ENCODE peak calls at places on chromosomes 12 and 14, in seven cellular contexts. T is osteocyte; F is stimulated activated CD4-positive, alpha-beta T cell treated with anti-CD3 and anti-CD28 coated beads, Interleukin-12 subunit alpha, Interleukin-12 subunit beta, amount 100 ng/mL, for 48 hours; X is natural killer cell treated with Interleukin-12 subunit alpha and Interleukin-12 subunit beta and Interleukin-15 and Interleukin-18, amount 100 ng/mL, for 72 hours; I is AG20443; S is EL; N is A549. A is an unnamed sample.

GRCh38 chr12:45581112-45581511 is 148.4 kb upstream of the ARID2 start:
- DNase-seq in T (no peak), F (no peak), X (no peak), I (no peak), S (no peak), N (no peak), A (no peak)

GRCh38 chr12:81079280-81080076 is 1.6 kb downstream of the ACSS3 start:
- DNase-seq in T (no peak), F (no peak), X (no peak), I (no peak), S (no peak), N (no peak), A (no peak)

GRCh38 chr12:122874081-122874480 is 21.8 kb downstream of the VPS37B start:
- DNase-seq in T (no peak), F (peak; percentile 55), X (no peak), I (peak; percentile 1), S (no peak), N (no peak), A (no peak)

GRCh38 chr12:71945883-71946282 is 7.2 kb downstream of the TPH2 start:
- DNase-seq in T (no peak), F (no peak), X (no peak), I (no peak), S (no peak), N (no peak), A (no peak)

GRCh38 chr12:9180810-9181209 is 27.4 kb downstream of the PZP start:
- DNase-seq in T (no peak), F (no peak), X (no peak), I (no peak), S (no peak), N (no peak), A (no peak)

GRCh38 chr12:67667276-67668073 is 18.9 kb downstream of the DYRK2 start:
- DNase-seq in T (no peak), F (no peak), X (no peak), I (no peak), S (no peak), N (no peak), A (no peak)

GRCh38 chr14:22466520-22466919 is 122.5 kb downstream of the DAD1 start:
- DNase-seq in T (no peak), F (no peak), X (peak; percentile 69), I (no peak), S (peak; percentile 25), N (no peak), A (peak; percentile 12)

GRCh38 chr12:68963456-68963859 is 30.5 kb upstream of the CPM start:
- DNase-seq in T (no peak), F (no peak), X (no peak), I (no peak), S (no peak), N (no peak), A (no peak)

GRCh38 chr14:31045501-31046080 is 19.4 kb upstream of the STRN3 start:
- DNase-seq in T (no peak), F (no peak), X (no peak), I (no peak), S (no peak), N (no peak), A (no peak)

GRCh38 chr14:61461808-61462275 is 140.5 kb downstream of the PRKCH start:
- DNase-seq in T (no peak), F (no peak), X (no peak), I (peak; percentile 72), S (peak; percentile 79), N (peak; percentile 72), A (peak; percentile 60)

GRCh38 chr14:65847065-65847847 is 434.7 kb downstream of the FUT8 start:
- DNase-seq in T (no peak), F (peak; percentile 29), X (no peak), I (no peak), S (no peak), N (no peak), A (no peak)

GRCh38 chr12:105409881-105410471 is 79.5 kb downstream of the C12orf75 start:
- DNase-seq in T (peak; percentile 93), F (no peak), X (no peak), I (peak; percentile 77), S (peak; percentile 54), N (no peak), A (peak; percentile 14)

GRCh38 chr14:36518586-36519430 is 1.2 kb downstream of the NKX2-1 start:
- DNase-seq in T (peak; percentile 80), F (no peak), X (no peak), I (no peak), S (no peak), N (no peak), A (no peak)

GRCh38 chr12:132546647-132547046 is 56.7 kb downstream of the FBRSL1 start:
- DNase-seq in T (no peak), F (no peak), X (no peak), I (no peak), S (no peak), N (no peak), A (no peak)

GRCh38 chr12:31207799-31208465 is 118.0 kb downstream of the SINHCAF start:
- DNase-seq in T (no peak), F (no peak), X (no peak), I (no peak), S (no peak), N (no peak), A (no peak)

GRCh38 chr14:53501361-53502320 is 348.5 kb upstream of the DDHD1 start:
- DNase-seq in T (no peak), F (no peak), X (no peak), I (peak; percentile 32), S (peak; percentile 62), N (no peak), A (no peak)

GRCh38 chr12:129617849-129618248 is 286.0 kb downstream of the TMEM132D start:
- DNase-seq in T (no peak), F (no peak), X (no peak), I (no peak), S (no peak), N (no peak), A (no peak)

GRCh38 chr12:119326341-119326740 is 8.2 kb upstream of the CCDC60 start:
- DNase-seq in T (no peak), F (no peak), X (no peak), I (no peak), S (no peak), N (no peak), A (no peak)

GRCh38 chr12:120834489-120835303 is 69.5 kb downstream of the SPPL3 start:
- DNase-seq in T (no peak), F (no peak), X (no peak), I (no peak), S (no peak), N (no peak), A (no peak)

GRCh38 chr12:110304061-110304551 is 23.1 kb downstream of the ATP2A2 start:
- DNase-seq in T (no peak), F (no peak), X (no peak), I (no peak), S (peak; percentile 75), N (no peak), A (no peak)

GRCh38 chr12:53174881-53175491 is 5.5 kb upstream of the ZNF740 start:
- DNase-seq in T (no peak), F (no peak), X (no peak), I (peak; percentile 36), S (peak; percentile 65), N (peak; percentile 94), A (no peak)

GRCh38 chr14:56422703-56423213 is 156.8 kb upstream of the TMEM260 start:
- DNase-seq in T (no peak), F (no peak), X (no peak), I (peak; percentile 83), S (peak; percentile 40), N (peak; percentile 50), A (peak; percentile 61)

GRCh38 chr12:95037906-95038305 is 34.4 kb upstream of the NDUFA12 start:
- DNase-seq in T (no peak), F (no peak), X (no peak), I (no peak), S (no peak), N (no peak), A (no peak)

GRCh38 chr14:88380405-88380804 is 5.1 kb upstream of the SPATA7 start:
- DNase-seq in T (no peak), F (no peak), X (no peak), I (no peak), S (peak; percentile 3), N (peak; percentile 18), A (no peak)

GRCh38 chr12:105831372-105831771 is 307.4 kb downstream of the NUAK1 start:
- DNase-seq in T (no peak), F (no peak), X (no peak), I (no peak), S (no peak), N (no peak), A (no peak)

GRCh38 chr12:14443531-14443930 is 78.0 kb downstream of the ATF7IP start:
- DNase-seq in T (no peak), F (no peak), X (no peak), I (peak; percentile 16), S (peak; percentile 7), N (no peak), A (no peak)

A was measured in hepatic stellate cell.